ENCODE peak calls at places on chromosomes 16 and 17, in five cellular contexts. One of them, this sample, is unnamed.
A peak's percentile ranks its signal among the peaks of the same experiment; 100 is the strongest.

GRCh38 chr17:44531019-44531418 is 26.3 kb upstream of the FZD2 start:
- DNase-seq in HT1080: no peak
- DNase-seq in renal cortical epithelial cell: no peak
- DNase-seq in M059J: no peak
- DNase-seq in NCI-H460: no peak
- DNase-seq in this sample: no peak

GRCh38 chr16:20774703-20775362 is 11.0 kb downstream of the ACSM3 start:
- DNase-seq in renal cortical epithelial cell: peak; percentile 80
- DNase-seq in NCI-H460: peak; percentile 66
- DNase-seq in HT1080: peak; percentile 80
- DNase-seq in M059J: peak; percentile 82
- DNase-seq in this sample: peak; percentile 33

GRCh38 chr17:44159519-44160210 is 10.8 kb upstream of the ASB16 start:
- DNase-seq in M059J: no peak
- DNase-seq in renal cortical epithelial cell: no peak
- DNase-seq in NCI-H460: no peak
- DNase-seq in HT1080: peak; percentile 19
- DNase-seq in this sample: no peak

GRCh38 chr17:40284085-40284713 is 3.5 kb upstream of the CDC6 start:
- DNase-seq in NCI-H460: no peak
- DNase-seq in renal cortical epithelial cell: peak; percentile 77
- DNase-seq in M059J: peak; percentile 73
- DNase-seq in HT1080: peak; percentile 55
- DNase-seq in this sample: no peak

GRCh38 chr17:62819511-62820221 is 11.6 kb upstream of the MARCHF10 start:
- DNase-seq in M059J: peak; percentile 98
- DNase-seq in NCI-H460: peak; percentile 62
- DNase-seq in renal cortical epithelial cell: peak; percentile 98
- DNase-seq in HT1080: peak; percentile 98
- DNase-seq in this sample: peak; percentile 27

GRCh38 chr16:56451753-56452689 is 667 bp downstream of the OGFOD1 start:
- DNase-seq in NCI-H460: peak; percentile 30
- DNase-seq in renal cortical epithelial cell: peak; percentile 47
- DNase-seq in HT1080: no peak
- DNase-seq in M059J: peak; percentile 50
- DNase-seq in this sample: no peak

GRCh38 chr17:73091770-73092517 is 544 bp downstream of the SLC39A11 start:
- DNase-seq in HT1080: no peak
- DNase-seq in M059J: peak; percentile 36
- DNase-seq in NCI-H460: no peak
- DNase-seq in renal cortical epithelial cell: no peak
- DNase-seq in this sample: peak; percentile 22

GRCh38 chr16:17409894-17410293 is 60.9 kb downstream of the XYLT1 start:
- DNase-seq in NCI-H460: no peak
- DNase-seq in HT1080: no peak
- DNase-seq in M059J: no peak
- DNase-seq in renal cortical epithelial cell: no peak
- DNase-seq in this sample: no peak

GRCh38 chr16:8866884-8867482 is 1.8 kb downstream of the CARHSP1 start:
- DNase-seq in M059J: no peak
- DNase-seq in HT1080: no peak
- DNase-seq in NCI-H460: no peak
- DNase-seq in renal cortical epithelial cell: no peak
- DNase-seq in this sample: no peak

GRCh38 chr16:84347161-84347560 is 21.2 kb upstream of the ATP2C2 start:
- DNase-seq in HT1080: no peak
- DNase-seq in M059J: no peak
- DNase-seq in renal cortical epithelial cell: no peak
- DNase-seq in NCI-H460: no peak
- DNase-seq in this sample: no peak

GRCh38 chr16:3501783-3502400 is 1.1 kb downstream of the CLUAP1 start:
- DNase-seq in HT1080: no peak
- DNase-seq in renal cortical epithelial cell: no peak
- DNase-seq in M059J: no peak
- DNase-seq in NCI-H460: no peak
- DNase-seq in this sample: no peak

GRCh38 chr16:54407596-54407995 is 121.0 kb upstream of the IRX3 start:
- DNase-seq in M059J: peak; percentile 43
- DNase-seq in NCI-H460: no peak
- DNase-seq in HT1080: no peak
- DNase-seq in renal cortical epithelial cell: no peak
- DNase-seq in this sample: no peak

GRCh38 chr16:11145821-11146211 is 110.2 kb downstream of the SOCS1 start:
- DNase-seq in HT1080: no peak
- DNase-seq in M059J: no peak
- DNase-seq in renal cortical epithelial cell: no peak
- DNase-seq in NCI-H460: no peak
- DNase-seq in this sample: no peak

GRCh38 chr17:74190154-74190553 is 13.3 kb upstream of the RPL38 start:
- DNase-seq in HT1080: peak; percentile 56
- DNase-seq in NCI-H460: peak; percentile 49
- DNase-seq in M059J: peak; percentile 51
- DNase-seq in renal cortical epithelial cell: peak; percentile 49
- DNase-seq in this sample: no peak

GRCh38 chr16:67000384-67001158 is 12.2 kb downstream of the CES4A start:
- DNase-seq in renal cortical epithelial cell: no peak
- DNase-seq in M059J: no peak
- DNase-seq in HT1080: no peak
- DNase-seq in NCI-H460: no peak
- DNase-seq in this sample: no peak

GRCh38 chr17:57553525-57553924 is 191.6 kb downstream of the CCDC182 start:
- DNase-seq in NCI-H460: no peak
- DNase-seq in M059J: peak; percentile 46
- DNase-seq in renal cortical epithelial cell: no peak
- DNase-seq in HT1080: peak; percentile 79
- DNase-seq in this sample: no peak

GRCh38 chr17:19010729-19011505 is 6.4 kb upstream of the FAM83G start:
- DNase-seq in renal cortical epithelial cell: peak; percentile 80
- DNase-seq in NCI-H460: no peak
- DNase-seq in M059J: peak; percentile 83
- DNase-seq in HT1080: no peak
- DNase-seq in this sample: no peak

GRCh38 chr16:88703486-88704309 is 2.5 kb downstream of the RNF166 start:
- DNase-seq in renal cortical epithelial cell: no peak
- DNase-seq in M059J: no peak
- DNase-seq in NCI-H460: no peak
- DNase-seq in HT1080: no peak
- DNase-seq in this sample: no peak

GRCh38 chr17:39014044-39014794 is 47.0 kb upstream of the FBXO47 start:
- DNase-seq in HT1080: peak; percentile 70
- DNase-seq in M059J: peak; percentile 68
- DNase-seq in renal cortical epithelial cell: peak; percentile 37
- DNase-seq in NCI-H460: peak; percentile 29
- DNase-seq in this sample: no peak

GRCh38 chr17:57410169-57410568 is 153.8 kb downstream of the MSI2 start:
- DNase-seq in renal cortical epithelial cell: no peak
- DNase-seq in NCI-H460: no peak
- DNase-seq in HT1080: no peak
- DNase-seq in M059J: no peak
- DNase-seq in this sample: no peak